ENCODE peak calls at places on chromosomes 2 and 18, in four cellular contexts. F is NCI-H2171 treated with DMSO at 0.1 percent for 48 hours, G is hypothalamus, U is T-cell. V is an unnamed sample.

GRCh38 chr2:109060496-109060895 is 68.5 kb upstream of the SH3RF3 start:
- DNase-seq in F (no peak), G (no peak), U (no peak), V (peak; percentile 25)

GRCh38 chr2:119491776-119492525 is 32.3 kb downstream of the SCTR start:
- DNase-seq in F (no peak), G (no peak), U (no peak), V (no peak)

GRCh38 chr2:14633451-14634211 is 1.1 kb downstream of the LRATD1 start:
- DNase-seq in F (no peak), G (no peak), U (no peak), V (no peak)

GRCh38 chr18:48296581-48296980 is 112.6 kb downstream of the ZBTB7C start:
- DNase-seq in F (no peak), G (no peak), U (no peak), V (no peak)

GRCh38 chr2:65382323-65382722 is 50.1 kb downstream of the SPRED2 start:
- DNase-seq in F (no peak), G (no peak), U (no peak), V (no peak)

GRCh38 chr2:224769489-224769888 is 53.3 kb upstream of the CCDC195 start:
- DNase-seq in F (no peak), G (no peak), U (no peak), V (no peak)

GRCh38 chr18:50665519-50665918 is 105.6 kb downstream of the MAPK4 start:
- DNase-seq in F (no peak), G (no peak), U (no peak), V (no peak)

GRCh38 chr2:109663721-109664120 is 49.6 kb downstream of the SOWAHC start:
- DNase-seq in F (peak; percentile 66), G (no peak), U (no peak), V (no peak)

V was measured in CD8-positive, alpha-beta T cell.